ENCODE peak calls at places on chromosomes 5 and 9, in seven cellular contexts. J is GM06990, G is fibroblast of mammary gland, M is HFF-Myc, H is GM12864, E is AG10803, A is transverse colon. V is an unnamed sample.

GRCh38 chr9:7363777-7364477 is 435.7 kb downstream of the DMAC1 start:
- DNase-seq in A (no peak), H (no peak), M (no peak), G (no peak), J (no peak), E (no peak), V (no peak)

GRCh38 chr9:117189121-117189520 is 225.7 kb downstream of the ASTN2 start:
- DNase-seq in E (peak), A (no peak), G (no peak), M (no peak), H (no peak), J (no peak), V (peak)

GRCh38 chr9:134834217-134834956 is 46.2 kb upstream of the FCN2 start:
- DNase-seq in A (no peak), M (no peak), J (no peak), G (no peak), E (no peak), H (no peak), V (no peak)

GRCh38 chr5:124906339-124907097 is 160.1 kb upstream of the ZNF608 start:
- DNase-seq in A (peak), E (peak), M (peak), H (no peak), J (no peak), G (peak), V (peak)

GRCh38 chr5:55102345-55102744 is at the start of gene GZMA:
- DNase-seq in J (no peak), A (no peak), E (no peak), G (no peak), H (no peak), M (no peak), V (no peak)

GRCh38 chr9:5532790-5533189 is 22.5 kb downstream of the PDCD1LG2 start:
- DNase-seq in H (no peak), A (no peak), M (no peak), G (no peak), J (no peak), E (no peak), V (no peak)

GRCh38 chr5:138351056-138351455 is 1.4 kb upstream of the KDM3B start:
- DNase-seq in J (no peak), E (peak), H (no peak), G (peak), A (no peak), M (no peak), V (peak)

GRCh38 chr9:21317956-21318923 is 13.1 kb upstream of the IFNA5 start:
- DNase-seq in G (peak), E (peak), A (peak), M (no peak), H (no peak), J (no peak), V (peak)

GRCh38 chr9:132071847-132072507 is 7.7 kb downstream of the MED27 start:
- DNase-seq in G (no peak), J (no peak), A (no peak), M (no peak), E (no peak), H (no peak), V (no peak)

GRCh38 chr5:138951091-138951985 is 76.2 kb upstream of the LRRTM2 start:
- DNase-seq in M (no peak), A (no peak), G (no peak), J (no peak), H (no peak), E (no peak), V (no peak)

GRCh38 chr9:20783057-20784038 is 99.3 kb downstream of the FOCAD start:
- DNase-seq in H (no peak), G (no peak), A (no peak), E (no peak), M (no peak), J (peak), V (no peak)

GRCh38 chr9:27310582-27310981 is 13.6 kb upstream of the EQTN start:
- DNase-seq in J (no peak), E (no peak), H (no peak), M (no peak), G (no peak), A (no peak), V (no peak)

GRCh38 chr5:170355601-170356098 is 33.5 kb downstream of the KCNMB1 start:
- DNase-seq in M (no peak), J (no peak), H (no peak), A (no peak), E (no peak), G (no peak), V (no peak)

GRCh38 chr5:25414746-25415145 is 770.0 kb upstream of the CDH10 start:
- DNase-seq in J (no peak), E (no peak), G (no peak), H (no peak), M (no peak), A (no peak), V (no peak)

GRCh38 chr9:21121595-21122251 is 19.9 kb downstream of the IFNW1 start:
- DNase-seq in H (no peak), A (no peak), M (no peak), E (no peak), J (no peak), G (no peak), V (no peak)

GRCh38 chr5:154712518-154713437 is 42.4 kb upstream of the LARP1 start:
- DNase-seq in E (peak), A (peak), H (no peak), G (no peak), M (no peak), J (no peak), V (no peak)

GRCh38 chr5:17992296-17992695 is 358.0 kb downstream of the TAF11L14 start:
- DNase-seq in A (no peak), H (no peak), E (no peak), G (no peak), M (no peak), J (no peak), V (no peak)

GRCh38 chr9:110578575-110578895 is 1.0 kb downstream of the SVEP1 start:
- DNase-seq in H (no peak), E (no peak), G (no peak), A (no peak), J (no peak), M (no peak), V (no peak)

GRCh38 chr9:129731477-129732085 is 21.3 kb downstream of the PTGES start:
- DNase-seq in G (no peak), H (no peak), A (no peak), J (no peak), M (no peak), E (no peak), V (no peak)

GRCh38 chr9:123002754-123003153 is 30.7 kb upstream of the GPR21 start:
- DNase-seq in A (no peak), J (no peak), E (no peak), H (no peak), M (no peak), G (no peak), V (peak)

GRCh38 chr5:166916021-166916420 is 1375.4 kb upstream of the WWC1 start:
- DNase-seq in A (no peak), H (no peak), M (no peak), E (no peak), G (no peak), J (no peak), V (no peak)

GRCh38 chr9:90843530-90843929 is 41.9 kb downstream of the SYK start:
- DNase-seq in A (no peak), G (no peak), M (no peak), E (no peak), J (no peak), H (no peak), V (no peak)

GRCh38 chr9:89391585-89391984 is 73.3 kb downstream of the SECISBP2 start:
- DNase-seq in G (no peak), E (no peak), H (no peak), A (no peak), J (no peak), M (no peak), V (no peak)

GRCh38 chr9:83119873-83120272 is 56.9 kb upstream of the RASEF start:
- DNase-seq in A (no peak), J (no peak), E (no peak), H (no peak), G (no peak), M (no peak), V (no peak)

GRCh38 chr9:18195223-18195622 is 278.7 kb upstream of the ADAMTSL1 start:
- DNase-seq in G (no peak), H (no peak), M (no peak), A (no peak), J (no peak), E (no peak), V (no peak)

GRCh38 chr5:15499528-15500325 is at the start of gene FBXL7:
- DNase-seq in H (no peak), J (peak), E (peak), G (peak), A (peak), M (no peak), V (peak)

GRCh38 chr9:108645520-108645919 is 210.3 kb downstream of the ACTL7B start:
- DNase-seq in M (no peak), H (no peak), J (no peak), A (no peak), G (peak), E (peak), V (no peak)

GRCh38 chr9:38214441-38214840 is 145.4 kb upstream of the SHB start:
- DNase-seq in A (no peak), M (no peak), E (no peak), J (no peak), G (no peak), H (no peak), V (no peak)

GRCh38 chr5:157245477-157245876 is 20.4 kb upstream of the CYFIP2 start:
- DNase-seq in J (no peak), H (no peak), E (no peak), M (no peak), A (no peak), G (peak), V (peak)

GRCh38 chr5:74632947-74633356 is 7.6 kb downstream of the ENC1 start:
- DNase-seq in E (no peak), G (peak), A (no peak), M (no peak), H (no peak), J (peak), V (peak)

GRCh38 chr5:53010819-53011218 is 21.7 kb downstream of the ITGA2 start:
- DNase-seq in A (no peak), H (no peak), G (no peak), M (no peak), E (no peak), J (no peak), V (no peak)

GRCh38 chr9:113492343-113493079 is 29.0 kb downstream of the RGS3 start:
- DNase-seq in J (no peak), E (peak), H (no peak), M (no peak), A (no peak), G (peak), V (peak)

GRCh38 chr9:130870491-130871381 is 25.9 kb downstream of the QRFP start:
- DNase-seq in E (no peak), H (peak), M (no peak), G (no peak), J (peak), A (no peak), V (no peak)

GRCh38 chr5:135016926-135017325 is 17.1 kb downstream of the PITX1 start:
- DNase-seq in M (no peak), G (no peak), A (no peak), H (no peak), J (no peak), E (peak), V (no peak)

GRCh38 chr9:91127653-91128052 is 234.1 kb downstream of the AUH start:
- DNase-seq in A (no peak), G (peak), E (no peak), M (no peak), J (no peak), H (no peak), V (no peak)

GRCh38 chr9:89592963-89593775 is 11.6 kb upstream of the GADD45G start:
- DNase-seq in A (no peak), J (no peak), M (no peak), E (no peak), G (peak), H (no peak), V (peak)

GRCh38 chr9:101977614-101978210 is 239.3 kb upstream of the GRIN3A start:
- DNase-seq in E (peak), J (peak), A (no peak), H (no peak), G (peak), M (no peak), V (peak)

DNA sequence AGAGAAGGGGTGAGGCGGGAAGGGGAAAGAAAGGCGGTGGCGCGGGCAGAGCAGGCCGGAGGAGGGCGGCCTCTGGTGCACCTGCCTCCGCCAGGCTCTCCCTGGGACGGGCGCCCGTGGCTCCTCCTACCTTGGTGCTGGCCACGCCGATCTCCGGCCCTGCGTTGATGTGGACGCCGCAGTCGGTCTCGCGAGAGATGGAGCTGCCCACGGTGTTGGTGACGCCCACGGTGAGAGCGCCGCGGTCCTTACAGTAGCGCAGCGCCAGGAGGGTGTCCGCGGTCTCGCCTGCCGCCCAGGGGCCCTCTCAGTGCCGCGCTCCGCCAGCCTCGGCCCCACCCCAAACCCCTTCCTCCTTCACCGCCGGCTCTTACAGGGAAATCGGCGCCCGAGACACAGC is 21.8 kb upstream of the MAPK9 start:
- DNase-seq in A (no peak), M (no peak), G (no peak), H (peak), E (no peak), J (peak), V (no peak)
- H3K4me3 ChIP-seq in A (no peak), M (no peak), G (no peak), H (peak), E (no peak), J (no peak), V (no peak)

GRCh38 chr9:127965953-127966352 is 14.8 kb downstream of the EEIG1 start:
- DNase-seq in G (no peak), J (no peak), E (no peak), H (no peak), M (no peak), A (no peak), V (no peak)
- H3K4me3 ChIP-seq in G (no peak), J (no peak), E (no peak), H (no peak), M (no peak), A (no peak), V (no peak)

GRCh38 chr9:68842568-68842967 is 137.5 kb downstream of the PIP5K1B start:
- DNase-seq in G (no peak), M (no peak), E (no peak), J (no peak), H (no peak), A (no peak), V (no peak)
- H3K4me3 ChIP-seq in G (no peak), M (no peak), E (no peak), J (no peak), H (no peak), A (no peak), V (no peak)

GRCh38 chr5:136201870-136202269 is 8.9 kb upstream of the SMIM32 start:
- DNase-seq in A (no peak), M (no peak), G (no peak), E (no peak), J (no peak), H (no peak), V (no peak)

GRCh38 chr5:136205061-136205702 is 12.2 kb upstream of the SMIM32 start:
- DNase-seq in E (no peak), A (no peak), G (no peak), J (no peak), M (no peak), H (no peak), V (no peak)

GRCh38 chr5:136203303-136203922 is 10.5 kb upstream of the SMIM32 start:
- DNase-seq in H (no peak), G (no peak), A (no peak), E (no peak), M (no peak), J (no peak), V (no peak)

GRCh38 chr5:136200761-136201160 is 7.8 kb upstream of the SMIM32 start:
- DNase-seq in A (no peak), H (no peak), G (no peak), E (no peak), J (no peak), M (no peak), V (no peak)

GRCh38 chr5:136202800-136203199 is 9.8 kb upstream of the SMIM32 start:
- DNase-seq in E (no peak), H (no peak), G (no peak), A (no peak), M (no peak), J (no peak), V (peak)
- H3K4me3 ChIP-seq in E (no peak), H (no peak), G (no peak), A (no peak), M (no peak), J (no peak), V (no peak)

GRCh38 chr9:136342191-136343120 is 15.1 kb downstream of the GPSM1 start:
- DNase-seq in E (peak), A (peak), M (no peak), G (peak), H (no peak), J (peak), V (peak)
- H3K4me3 ChIP-seq in E (no peak), A (peak), M (no peak), G (no peak), H (no peak), J (no peak), V (no peak)

V was measured in fibroblast of pulmonary artery.